ENCODE peak calls at places on chromosomes 16 and 17, in six cellular contexts. D is stimulated activated CD8-positive, alpha-beta memory T cell treated with anti-CD3 and anti-CD28 coated beads, Interleukin-4, amount 100 ng/mL, for 4 hours; K is NCI-H2081; Z is foreskin fibroblast; B is iris pigment epithelial cell; F is A673. I is an unnamed sample.
A peak's percentile ranks its signal among the peaks of the same experiment; 100 is the strongest.

GRCh38 chr16:59148312-59148711 is 414.2 kb upstream of the GOT2 start:
- DNase-seq in B (no peak), K (no peak), F (no peak), Z (peak; percentile 3), D (no peak), I (no peak)

GRCh38 chr17:73142763-73143395 is 21.9 kb upstream of the SSTR2 start:
- DNase-seq in D (no peak), Z (peak; percentile 35), F (no peak), K (no peak), B (peak; percentile 68), I (peak; percentile 67)

GRCh38 chr16:71214771-71215381 is 15.6 kb downstream of the HYDIN start:
- DNase-seq in F (peak; percentile 9), K (no peak), D (no peak), Z (no peak), B (peak; percentile 2), I (peak; percentile 10)

GRCh38 chr17:19346351-19347255 is 15.9 kb downstream of the B9D1 start:
- DNase-seq in B (peak; percentile 84), F (peak; percentile 88), K (no peak), D (no peak), Z (peak; percentile 78), I (peak; percentile 68)

GRCh38 chr16:24652803-24653202 is 76.6 kb upstream of the TNRC6A start:
- DNase-seq in Z (no peak), B (peak; percentile 20), D (no peak), F (no peak), K (no peak), I (no peak)

GRCh38 chr17:43759836-43760235 is 1.2 kb upstream of the SOST start:
- DNase-seq in B (no peak), Z (no peak), F (no peak), K (no peak), D (no peak), I (no peak)

GRCh38 chr17:78803161-78803845 is 21.2 kb upstream of the CYTH1 start:
- DNase-seq in D (no peak), Z (no peak), K (no peak), F (no peak), B (no peak), I (no peak)

GRCh38 chr16:78731785-78732184 is 632.3 kb downstream of the WWOX start:
- DNase-seq in F (no peak), K (no peak), B (no peak), Z (no peak), D (no peak), I (no peak)

GRCh38 chr16:89988951-89989350 is 30.3 kb downstream of the DBNDD1 start:
- DNase-seq in D (no peak), Z (no peak), B (no peak), F (no peak), K (no peak), I (no peak)

GRCh38 chr16:72811867-72812266 is 236.1 kb downstream of the ZFHX3 start:
- DNase-seq in Z (no peak), K (no peak), F (no peak), D (no peak), B (no peak), I (no peak)

GRCh38 chr16:51994597-51994996 is 552.3 kb downstream of the TOX3 start:
- DNase-seq in B (no peak), D (no peak), Z (no peak), F (peak; percentile 74), K (peak; percentile 84), I (no peak)